ENCODE peak calls at places on chromosomes 5 and 9, in five cellular contexts. One of them, this sample, is unnamed.

GRCh38 chr9:132384376-132384775 is 22.3 kb downstream of the TTF1 start:
- DNase-seq in mammary epithelial cell: no peak
- DNase-seq in PC-3: no peak
- DNase-seq in psoas muscle: no peak
- DNase-seq in RWPE1: no peak
- DNase-seq in this sample: no peak

GRCh38 chr5:115465416-115465815 is 79.2 kb downstream of the FEM1C start:
- DNase-seq in mammary epithelial cell: peak
- DNase-seq in PC-3: no peak
- DNase-seq in psoas muscle: no peak
- DNase-seq in RWPE1: no peak
- DNase-seq in this sample: no peak

GRCh38 chr5:151026674-151027073 is 6.3 kb downstream of the GPX3 start:
- DNase-seq in mammary epithelial cell: no peak
- DNase-seq in PC-3: no peak
- DNase-seq in psoas muscle: peak
- DNase-seq in RWPE1: no peak
- DNase-seq in this sample: no peak

GRCh38 chr5:3377831-3378230 is 217.8 kb upstream of the IRX1 start:
- DNase-seq in mammary epithelial cell: no peak
- DNase-seq in PC-3: no peak
- DNase-seq in psoas muscle: no peak
- DNase-seq in RWPE1: no peak
- DNase-seq in this sample: no peak

GRCh38 chr9:137150485-137151060 is 11.6 kb downstream of the GRIN1 start:
- DNase-seq in mammary epithelial cell: peak
- DNase-seq in PC-3: peak
- DNase-seq in psoas muscle: no peak
- DNase-seq in RWPE1: peak
- DNase-seq in this sample: no peak

GRCh38 chr5:169218176-169218575 is 82.8 kb downstream of the SLIT3 start:
- DNase-seq in mammary epithelial cell: no peak
- DNase-seq in PC-3: no peak
- DNase-seq in psoas muscle: no peak
- DNase-seq in RWPE1: no peak
- DNase-seq in this sample: no peak

GRCh38 chr5:62333250-62333800 is 27.3 kb downstream of the KIF2A start:
- DNase-seq in mammary epithelial cell: no peak
- DNase-seq in PC-3: no peak
- DNase-seq in psoas muscle: no peak
- DNase-seq in RWPE1: no peak
- DNase-seq in this sample: no peak

GRCh38 chr5:138725153-138725884 is 27.9 kb upstream of the CTNNA1 start:
- DNase-seq in mammary epithelial cell: peak
- DNase-seq in PC-3: peak
- DNase-seq in psoas muscle: peak
- DNase-seq in RWPE1: peak
- DNase-seq in this sample: peak

GRCh38 chr5:161549106-161549505 is 2.6 kb upstream of the GABRB2 start:
- DNase-seq in mammary epithelial cell: no peak
- DNase-seq in PC-3: no peak
- DNase-seq in psoas muscle: no peak
- DNase-seq in RWPE1: no peak
- DNase-seq in this sample: no peak

GRCh38 chr5:91641730-91642350 is 258.7 kb upstream of the ARRDC3 start:
- DNase-seq in mammary epithelial cell: peak
- DNase-seq in PC-3: peak
- DNase-seq in psoas muscle: no peak
- DNase-seq in RWPE1: peak
- DNase-seq in this sample: no peak

GRCh38 chr5:30690931-30691330 is 502.6 kb upstream of the CDH6 start:
- DNase-seq in mammary epithelial cell: no peak
- DNase-seq in PC-3: peak
- DNase-seq in psoas muscle: no peak
- DNase-seq in RWPE1: no peak
- DNase-seq in this sample: no peak

GRCh38 chr9:86525182-86525581 is 171.0 kb upstream of the TUT7 start:
- DNase-seq in mammary epithelial cell: no peak
- DNase-seq in PC-3: no peak
- DNase-seq in psoas muscle: no peak
- DNase-seq in RWPE1: no peak
- DNase-seq in this sample: no peak

GRCh38 chr5:150061538-150061995 is 24.8 kb downstream of the CSF1R start:
- DNase-seq in mammary epithelial cell: no peak
- DNase-seq in PC-3: no peak
- DNase-seq in psoas muscle: no peak
- DNase-seq in RWPE1: no peak
- DNase-seq in this sample: no peak

GRCh38 chr5:140113180-140113698 is 670 bp upstream of the PURA start:
- DNase-seq in mammary epithelial cell: no peak
- DNase-seq in PC-3: no peak
- DNase-seq in psoas muscle: peak
- DNase-seq in RWPE1: peak
- DNase-seq in this sample: no peak

GRCh38 chr5:126525630-126526245 is 69.3 kb downstream of the ALDH7A1 start:
- DNase-seq in mammary epithelial cell: no peak
- DNase-seq in PC-3: no peak
- DNase-seq in psoas muscle: peak
- DNase-seq in RWPE1: no peak
- DNase-seq in this sample: no peak

GRCh38 chr5:151132959-151133358 is 24.6 kb downstream of the ANXA6 start:
- DNase-seq in mammary epithelial cell: no peak
- DNase-seq in PC-3: no peak
- DNase-seq in psoas muscle: no peak
- DNase-seq in RWPE1: no peak
- DNase-seq in this sample: no peak

GRCh38 chr9:6764570-6765334 is 7.0 kb downstream of the KDM4C start:
- DNase-seq in mammary epithelial cell: no peak
- DNase-seq in PC-3: no peak
- DNase-seq in psoas muscle: no peak
- DNase-seq in RWPE1: no peak
- DNase-seq in this sample: no peak

GRCh38 chr5:32842798-32843531 is 131.8 kb downstream of the NPR3 start:
- DNase-seq in mammary epithelial cell: peak
- DNase-seq in PC-3: peak
- DNase-seq in psoas muscle: no peak
- DNase-seq in RWPE1: peak
- DNase-seq in this sample: peak

GRCh38 chr5:179274321-179275315 is 70.6 kb downstream of the ADAMTS2 start:
- DNase-seq in mammary epithelial cell: no peak
- DNase-seq in PC-3: no peak
- DNase-seq in psoas muscle: peak
- DNase-seq in RWPE1: no peak
- DNase-seq in this sample: no peak

GRCh38 chr5:139666551-139666950 is 18.4 kb downstream of the CXXC5 start:
- DNase-seq in mammary epithelial cell: no peak
- DNase-seq in PC-3: no peak
- DNase-seq in psoas muscle: no peak
- DNase-seq in RWPE1: no peak
- DNase-seq in this sample: no peak

GRCh38 chr5:1755321-1755949 is 44.2 kb downstream of the MRPL36 start:
- DNase-seq in mammary epithelial cell: no peak
- DNase-seq in PC-3: no peak
- DNase-seq in psoas muscle: no peak
- DNase-seq in RWPE1: no peak
- DNase-seq in this sample: no peak

GRCh38 chr5:74978347-74978746 is 74.0 kb downstream of the GCNT4 start:
- DNase-seq in mammary epithelial cell: no peak
- DNase-seq in PC-3: no peak
- DNase-seq in psoas muscle: no peak
- DNase-seq in RWPE1: no peak
- DNase-seq in this sample: no peak

GRCh38 chr5:10601246-10602030 is 37.6 kb downstream of the ANKRD33B start:
- DNase-seq in mammary epithelial cell: peak
- DNase-seq in PC-3: peak
- DNase-seq in psoas muscle: peak
- DNase-seq in RWPE1: peak
- DNase-seq in this sample: peak

GRCh38 chr9:35813434-35814105 is 1.3 kb downstream of the HINT2 start:
- DNase-seq in mammary epithelial cell: no peak
- DNase-seq in PC-3: peak
- DNase-seq in psoas muscle: no peak
- DNase-seq in RWPE1: peak
- DNase-seq in this sample: no peak

GRCh38 chr9:126421567-126422428 is 95.2 kb downstream of the MVB12B start:
- DNase-seq in mammary epithelial cell: no peak
- DNase-seq in PC-3: no peak
- DNase-seq in psoas muscle: peak
- DNase-seq in RWPE1: no peak
- DNase-seq in this sample: no peak

GRCh38 chr9:113564804-113565237 is 101.3 kb downstream of the RGS3 start:
- DNase-seq in mammary epithelial cell: peak
- DNase-seq in PC-3: no peak
- DNase-seq in psoas muscle: peak
- DNase-seq in RWPE1: peak
- DNase-seq in this sample: no peak

GRCh38 chr5:173319610-173320100 is 8.6 kb downstream of the STC2 start:
- DNase-seq in mammary epithelial cell: no peak
- DNase-seq in PC-3: no peak
- DNase-seq in psoas muscle: no peak
- DNase-seq in RWPE1: no peak
- DNase-seq in this sample: no peak

GRCh38 chr9:128124451-128124850 is 3.1 kb downstream of the PTGES2 start:
- DNase-seq in mammary epithelial cell: no peak
- DNase-seq in PC-3: no peak
- DNase-seq in psoas muscle: peak
- DNase-seq in RWPE1: no peak
- DNase-seq in this sample: no peak

GRCh38 chr5:125342938-125343401 is 596.5 kb upstream of the ZNF608 start:
- DNase-seq in mammary epithelial cell: no peak
- DNase-seq in PC-3: no peak
- DNase-seq in psoas muscle: no peak
- DNase-seq in RWPE1: no peak
- DNase-seq in this sample: no peak

GRCh38 chr9:122941560-122942234 is 877 bp downstream of the RABGAP1 start:
- DNase-seq in mammary epithelial cell: peak
- DNase-seq in PC-3: peak
- DNase-seq in psoas muscle: no peak
- DNase-seq in RWPE1: peak
- DNase-seq in this sample: peak

GRCh38 chr5:132506094-132506692 is 15.6 kb upstream of the IRF1 start:
- DNase-seq in mammary epithelial cell: peak
- DNase-seq in PC-3: peak
- DNase-seq in psoas muscle: no peak
- DNase-seq in RWPE1: peak
- DNase-seq in this sample: no peak

GRCh38 chr5:143155445-143155844 is 248.0 kb downstream of the NR3C1 start:
- DNase-seq in mammary epithelial cell: no peak
- DNase-seq in PC-3: no peak
- DNase-seq in psoas muscle: no peak
- DNase-seq in RWPE1: no peak
- DNase-seq in this sample: no peak

GRCh38 chr5:16577677-16578076 is 39.1 kb downstream of the RETREG1 start:
- DNase-seq in mammary epithelial cell: peak
- DNase-seq in PC-3: no peak
- DNase-seq in psoas muscle: no peak
- DNase-seq in RWPE1: no peak
- DNase-seq in this sample: no peak

DNA sequence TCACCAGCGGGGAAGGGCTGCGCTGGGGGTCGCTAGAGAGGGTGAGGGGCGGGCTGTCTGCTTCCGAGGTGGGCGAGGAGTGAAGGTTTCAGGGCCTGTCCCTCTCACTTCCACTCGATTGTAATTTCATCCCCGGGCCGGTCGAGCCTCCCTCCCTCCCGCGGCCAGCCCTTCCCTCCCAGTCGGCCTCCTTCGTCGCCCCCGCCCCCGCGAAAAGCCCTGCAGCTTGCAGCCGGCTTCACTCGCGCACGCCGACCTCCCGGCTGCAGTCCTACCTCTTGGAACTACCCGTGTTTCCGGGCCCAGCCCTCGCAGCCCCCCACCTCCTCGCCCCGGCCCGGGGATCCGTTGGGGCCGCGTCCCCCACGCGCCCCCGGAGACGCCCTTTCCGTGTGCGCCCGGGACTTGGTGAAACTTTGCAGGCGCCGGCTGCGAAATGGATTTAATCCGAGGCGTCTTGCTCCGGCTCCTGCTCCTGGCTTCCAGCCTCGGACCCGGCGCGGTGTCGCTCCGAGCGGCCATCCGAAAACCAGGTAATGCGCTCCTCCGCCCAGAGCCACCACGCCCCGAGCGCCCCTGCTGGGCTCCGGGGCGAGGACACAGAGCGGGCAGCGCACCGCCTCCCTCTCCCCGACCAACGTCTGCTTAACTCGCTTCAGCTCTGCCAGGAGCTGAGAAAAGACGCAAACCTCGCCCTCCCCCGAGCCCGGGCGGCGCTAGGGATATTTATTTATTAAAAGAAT is at the start of gene EGFLAM:
- DNase-seq in mammary epithelial cell: peak
- DNase-seq in PC-3: no peak
- DNase-seq in psoas muscle: peak
- DNase-seq in RWPE1: peak
- DNase-seq in this sample: no peak
- H3K27ac ChIP-seq in mammary epithelial cell: no peak
- H3K27ac ChIP-seq in PC-3: no peak
- H3K27ac ChIP-seq in psoas muscle: peak
- H3K27ac ChIP-seq in RWPE1: no peak
- H3K27ac ChIP-seq in this sample: no peak

DNA sequence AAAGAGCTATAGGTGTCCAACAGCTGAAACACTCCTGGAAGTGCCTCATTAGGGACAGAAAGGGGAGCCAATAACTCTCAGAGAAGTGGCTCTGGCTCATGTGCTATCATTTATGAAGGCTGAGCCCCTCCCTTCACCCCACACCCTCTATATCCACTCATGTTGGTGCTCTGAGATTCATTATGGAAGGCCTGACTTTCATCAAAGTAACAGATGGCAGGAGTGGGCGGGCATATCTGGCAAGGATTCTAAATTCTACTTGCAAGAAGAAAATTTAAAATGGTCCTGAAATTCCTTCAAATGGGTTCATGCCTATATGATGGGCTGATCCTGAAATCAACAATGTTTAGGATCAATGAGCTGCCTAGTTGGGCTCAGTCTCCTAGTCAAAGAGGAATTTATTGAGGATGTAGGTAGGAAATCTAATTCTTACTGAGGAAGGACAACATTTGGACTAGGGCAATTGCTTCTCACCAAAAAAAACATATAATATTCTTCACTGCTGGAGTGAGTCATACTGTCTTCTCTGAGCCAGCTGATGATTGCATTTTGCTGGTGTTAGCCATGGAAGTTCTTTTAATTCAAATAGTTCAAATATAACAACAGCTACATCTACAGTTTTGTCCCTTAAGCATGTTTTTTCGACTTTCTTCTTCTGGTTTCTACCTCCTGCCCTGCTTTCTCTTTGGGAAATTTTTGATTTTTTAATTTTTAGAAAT is 23.5 kb downstream of the NMRK1 start:
- DNase-seq in mammary epithelial cell: peak
- DNase-seq in PC-3: peak
- DNase-seq in psoas muscle: no peak
- DNase-seq in RWPE1: peak
- DNase-seq in this sample: no peak
- H3K27ac ChIP-seq in mammary epithelial cell: no peak
- H3K27ac ChIP-seq in PC-3: no peak
- H3K27ac ChIP-seq in psoas muscle: peak
- H3K27ac ChIP-seq in RWPE1: no peak
- H3K27ac ChIP-seq in this sample: no peak

GRCh38 chr5:148844433-148845279 is 18.2 kb downstream of the ADRB2 start:
- DNase-seq in mammary epithelial cell: no peak
- DNase-seq in PC-3: no peak
- DNase-seq in psoas muscle: no peak
- DNase-seq in RWPE1: no peak
- DNase-seq in this sample: no peak
- H3K27ac ChIP-seq in mammary epithelial cell: no peak
- H3K27ac ChIP-seq in PC-3: no peak
- H3K27ac ChIP-seq in psoas muscle: peak
- H3K27ac ChIP-seq in RWPE1: no peak
- H3K27ac ChIP-seq in this sample: no peak

GRCh38 chr5:127851964-127852363 is 148.8 kb downstream of the CCDC192 start:
- DNase-seq in mammary epithelial cell: no peak
- DNase-seq in PC-3: no peak
- DNase-seq in psoas muscle: no peak
- DNase-seq in RWPE1: no peak
- DNase-seq in this sample: no peak
- H3K27ac ChIP-seq in mammary epithelial cell: no peak
- H3K27ac ChIP-seq in PC-3: no peak
- H3K27ac ChIP-seq in psoas muscle: no peak
- H3K27ac ChIP-seq in RWPE1: no peak
- H3K27ac ChIP-seq in this sample: no peak

This sample was measured in foreskin keratinocyte.